ENCODE peak calls at places on chromosomes 13 and 19, in nine cellular contexts. J is body of pancreas, H is uterus, M is K562, L is ovary, W is prostate gland, K is tibial nerve, I is right lobe of liver, S is heart left ventricle. G is an unnamed sample. For H3K4me1, the result is how much of the 10 kb centered on the place peaks cover.

GRCh38 chr13:79290595-79291244 is 115.3 kb downstream of the RBM26 start:
- DNase-seq in I (no peak), J (no peak), K (no peak), W (no peak), L (no peak), S (no peak), M (no peak), H (no peak), G (no peak)

GRCh38 chr19:4567584-4568071 is 8.1 kb upstream of the SEMA6B start:
- DNase-seq in W (no peak), L (peak), J (peak), M (peak), H (no peak), K (peak), S (peak), I (peak), G (no peak)

GRCh38 chr19:10246511-10246910 is 5.5 kb upstream of the MRPL4 start:
- DNase-seq in J (no peak), L (no peak), I (no peak), H (no peak), W (no peak), M (no peak), K (no peak), S (no peak), G (no peak)

GRCh38 chr19:53101518-53101917 is 1.7 kb downstream of the ZNF160 start:
- DNase-seq in K (no peak), L (no peak), M (peak), W (no peak), J (no peak), H (no peak), S (no peak), I (no peak), G (no peak)

GRCh38 chr13:98214008-98214643 is 37.1 kb upstream of the RNF113B start:
- DNase-seq in H (peak), I (no peak), S (peak), M (no peak), W (no peak), L (peak), J (no peak), K (no peak), G (no peak)

GRCh38 chr19:38792250-38793111 is 3.5 kb downstream of the LGALS7B start:
- DNase-seq in L (peak), K (no peak), I (no peak), J (no peak), H (no peak), M (no peak), S (peak), W (no peak), G (no peak)

GRCh38 chr13:96499646-96500045 is 409.7 kb downstream of the HS6ST3 start:
- DNase-seq in I (no peak), S (no peak), M (no peak), H (no peak), K (no peak), L (no peak), W (no peak), J (no peak), G (no peak)

GRCh38 chr13:44116562-44117315 is 237.0 kb downstream of the LACC1 start:
- DNase-seq in S (peak), M (no peak), H (no peak), J (no peak), L (no peak), K (no peak), I (no peak), W (no peak), G (no peak)

GRCh38 chr13:60061737-60062136 is 102.0 kb downstream of the DIAPH3 start:
- DNase-seq in J (no peak), H (no peak), I (no peak), M (no peak), K (no peak), S (no peak), L (no peak), W (no peak), G (no peak)

GRCh38 chr13:113769881-113770280 is 10.9 kb downstream of the TMEM255B start:
- DNase-seq in H (no peak), J (no peak), M (no peak), L (peak), S (no peak), W (no peak), K (no peak), I (no peak), G (no peak)

GRCh38 chr19:35856546-35857149 is at the start of gene KIRREL2:
- DNase-seq in H (no peak), J (peak), I (no peak), M (no peak), K (no peak), S (no peak), L (no peak), W (no peak), G (no peak)

GRCh38 chr19:45477713-45478453 is 10.1 kb downstream of the FOSB start:
- DNase-seq in M (no peak), L (no peak), K (no peak), I (no peak), J (no peak), S (no peak), W (no peak), H (no peak), G (no peak)

GRCh38 chr13:26502826-26503225 is 54.7 kb upstream of the WASF3 start:
- DNase-seq in I (no peak), S (no peak), H (no peak), M (no peak), W (no peak), K (no peak), J (peak), L (no peak), G (no peak)

GRCh38 chr19:29311391-29311790 is 98.4 kb upstream of the UQCRFS1 start:
- DNase-seq in H (no peak), L (no peak), K (no peak), M (no peak), S (no peak), J (no peak), W (no peak), I (no peak), G (no peak)

GRCh38 chr19:5738423-5738822 is 18.0 kb downstream of the CATSPERD start:
- DNase-seq in W (no peak), J (no peak), I (peak), S (no peak), M (no peak), K (no peak), H (no peak), L (no peak), G (no peak)

GRCh38 chr19:13133241-13133870 is 15.3 kb downstream of the NACC1 start:
- DNase-seq in M (no peak), S (no peak), L (no peak), I (no peak), H (no peak), W (no peak), K (no peak), J (no peak), G (no peak)

GRCh38 chr19:4057913-4058695 is 8.6 kb downstream of the ZBTB7A start:
- DNase-seq in W (peak), H (peak), J (peak), I (peak), M (peak), K (peak), L (peak), S (peak), G (peak)

GRCh38 chr13:113794764-113795173 is 35.7 kb downstream of the TMEM255B start:
- DNase-seq in W (no peak), K (no peak), J (no peak), L (peak), S (peak), H (no peak), M (no peak), I (no peak), G (no peak)

GRCh38 chr13:113922412-113923118 is 51.3 kb downstream of the C13orf46 start:
- DNase-seq in I (no peak), W (no peak), H (peak), K (peak), S (no peak), L (peak), J (no peak), M (no peak), G (peak)

GRCh38 chr13:113178070-113178895 is 19.8 kb downstream of the PROZ start:
- DNase-seq in S (no peak), W (no peak), H (no peak), K (no peak), L (no peak), J (no peak), M (no peak), I (no peak), G (no peak)

GRCh38 chr13:71242191-71242590 is 624.8 kb downstream of the DACH1 start:
- DNase-seq in K (no peak), I (no peak), H (no peak), J (no peak), M (no peak), L (no peak), S (no peak), W (no peak), G (no peak)

GRCh38 chr13:30745917-30746686 is 10.8 kb downstream of the ALOX5AP start:
- DNase-seq in M (no peak), I (peak), W (no peak), K (no peak), J (peak), L (no peak), H (no peak), S (no peak), G (no peak)

GRCh38 chr13:109058071-109058470 is 428.7 kb downstream of the MYO16 start:
- DNase-seq in M (no peak), S (no peak), L (no peak), W (no peak), H (no peak), I (no peak), K (no peak), J (no peak), G (no peak)

GRCh38 chr13:49731766-49732165 is 40.5 kb upstream of the EBPL start:
- DNase-seq in S (no peak), I (no peak), K (no peak), M (no peak), L (no peak), J (no peak), W (no peak), H (no peak), G (no peak)

GRCh38 chr19:12202250-12202649 is 39.4 kb downstream of the ZNF136 start:
- DNase-seq in M (no peak), J (peak), L (no peak), I (no peak), S (peak), K (no peak), H (no peak), W (peak), G (peak)

GRCh38 chr19:45677351-45678230 is 9.6 kb downstream of the GIPR start:
- DNase-seq in S (peak), L (peak), W (peak), J (peak), M (peak), K (peak), I (peak), H (peak), G (peak)

GRCh38 chr13:49093376-49093775 is 117.7 kb downstream of the FNDC3A start:
- DNase-seq in K (no peak), J (no peak), L (no peak), S (no peak), M (no peak), W (no peak), H (no peak), I (no peak), G (no peak)

GRCh38 chr13:106096661-106097092 is 438.8 kb downstream of the EFNB2 start:
- DNase-seq in L (no peak), J (no peak), M (no peak), I (no peak), W (peak), H (no peak), S (no peak), K (no peak), G (no peak)

GRCh38 chr13:109647046-109647445 is 139.3 kb downstream of the IRS2 start:
- DNase-seq in M (no peak), S (no peak), W (no peak), H (no peak), J (no peak), L (no peak), K (no peak), I (no peak), G (no peak)

GRCh38 chr19:39546599-39546998 is 6.6 kb upstream of the EID2 start:
- DNase-seq in M (no peak), I (no peak), S (no peak), J (no peak), L (no peak), H (no peak), K (no peak), W (no peak), G (no peak)

GRCh38 chr19:33226550-33227241 is 1.0 kb upstream of the SLC7A10 start:
- DNase-seq in S (no peak), J (peak), W (peak), M (no peak), L (no peak), K (no peak), I (no peak), H (no peak), G (no peak)

GRCh38 chr13:111952814-111953213 is 114.1 kb upstream of the SOX1 start:
- DNase-seq in J (no peak), K (no peak), H (no peak), S (no peak), I (no peak), W (no peak), L (no peak), M (no peak), G (no peak)

GRCh38 chr13:71977028-71977427 is 110.0 kb upstream of the DACH1 start:
- DNase-seq in H (no peak), M (no peak), S (no peak), J (no peak), W (no peak), I (no peak), K (no peak), L (no peak), G (no peak)

GRCh38 chr19:2586196-2586595 is 110.3 kb downstream of the GADD45B start:
- DNase-seq in W (no peak), M (no peak), L (peak), H (no peak), S (no peak), K (no peak), J (no peak), I (no peak), G (peak)

GRCh38 chr19:33689886-33690285 is 68.1 kb downstream of the CHST8 start:
- DNase-seq in S (no peak), H (peak), W (no peak), L (peak), K (no peak), J (no peak), I (no peak), M (no peak), G (no peak)

GRCh38 chr19:15524781-15525180 is 16.5 kb downstream of the CYP4F22 start:
- DNase-seq in K (no peak), W (no peak), I (no peak), L (no peak), H (no peak), S (no peak), J (no peak), M (no peak), G (no peak)
- H3K27ac ChIP-seq in K (no peak), W (no peak), I (no peak), L (no peak), H (no peak), S (no peak), J (no peak), M (no peak), G (no peak)

DNA sequence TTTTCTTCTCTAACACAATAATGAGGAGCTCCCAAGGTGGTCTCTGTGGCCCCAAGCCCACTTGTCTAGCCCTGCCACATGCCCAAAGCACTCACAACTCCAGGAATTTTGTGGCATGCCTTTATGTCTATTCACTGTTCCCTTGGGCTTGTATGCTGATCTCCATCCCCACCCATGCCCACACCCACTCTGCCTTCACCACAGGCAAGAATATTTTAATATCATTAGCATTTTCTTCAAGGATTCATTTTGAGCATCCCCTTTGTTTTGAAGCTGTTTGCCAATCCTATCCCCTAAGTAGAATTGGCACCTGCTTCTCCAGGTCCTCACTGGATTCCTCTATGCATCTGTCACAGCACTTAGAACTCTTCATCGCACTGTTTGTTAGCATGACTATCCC is 401.8 kb downstream of the COG6 start:
- DNase-seq in J (no peak), H (no peak), S (no peak), L (no peak), M (no peak), W (no peak), K (no peak), I (no peak), G (no peak)
- TF ChIP-seq POLR2A in J (no peak), H (no peak), S (no peak), L (no peak), M (no peak), W (no peak), K (no peak), I (no peak), G (no peak)

GRCh38 chr19:55252760-55253159 is 6.1 kb downstream of the PPP6R1 start:
- DNase-seq in H (no peak), I (no peak), J (no peak), L (peak), W (no peak), M (no peak), K (no peak), S (no peak), G (no peak)
- H3K4me1 ChIP-seq in H (under half), I (under half), J (under half), L (under half), W (under half), M (half or more), K (under half), S (half or more), G (under half)

GRCh38 chr19:46762245-46762890 is 16.1 kb upstream of the STRN4 start:
- DNase-seq in S (no peak), H (no peak), W (peak), L (no peak), J (no peak), M (no peak), I (no peak), K (no peak), G (no peak)
- H3K27ac ChIP-seq in S (no peak), H (no peak), W (peak), L (no peak), J (peak), M (no peak), I (no peak), K (no peak), G (peak)

G was measured in breast epithelium.